ENCODE peak calls at places on chromosome 6, in seven cellular contexts. V is OCI-LY7, B is SJSA1, Q is tibial artery, R is heart right ventricle, E is A549, S is heart left ventricle. I is an unnamed sample.
A peak's percentile ranks its signal among the peaks of the same experiment; 100 is the strongest.

GRCh38 chr6:11366183-11366933 is 133.9 kb upstream of the NEDD9 start:
- DNase-seq in V (no peak), B (no peak), Q (no peak), R (no peak), E (peak; percentile 18), S (no peak), I (no peak)

GRCh38 chr6:39594304-39594703 is 130.9 kb downstream of the KIF6 start:
- DNase-seq in V (no peak), B (no peak), Q (no peak), R (no peak), E (no peak), S (no peak), I (no peak)

GRCh38 chr6:68194846-68195478 is 440.1 kb upstream of the ADGRB3 start:
- DNase-seq in V (no peak), B (no peak), Q (no peak), R (no peak), E (no peak), S (no peak), I (no peak)

GRCh38 chr6:14280006-14280510 is 162.5 kb downstream of the CD83 start:
- DNase-seq in V (no peak), B (no peak), Q (no peak), R (no peak), E (no peak), S (no peak), I (no peak)

GRCh38 chr6:36555750-36556252 is 8.5 kb upstream of the STK38 start:
- DNase-seq in V (no peak), B (no peak), Q (no peak), R (no peak), E (no peak), S (no peak), I (no peak)

GRCh38 chr6:66849843-66850242 is 1142.8 kb upstream of the EYS start:
- DNase-seq in V (no peak), B (no peak), Q (no peak), R (no peak), E (no peak), S (no peak), I (no peak)

GRCh38 chr6:78746457-78746856 is 120.9 kb upstream of the IRAK1BP1 start:
- DNase-seq in V (no peak), B (no peak), Q (no peak), R (no peak), E (no peak), S (no peak), I (no peak)

GRCh38 chr6:74946961-74947360 is 258.9 kb downstream of the COL12A1 start:
- DNase-seq in V (no peak), B (peak; percentile 31), Q (no peak), R (no peak), E (no peak), S (no peak), I (no peak)

GRCh38 chr6:149750136-149750609 is 632 bp downstream of the PCMT1 start:
- DNase-seq in V (peak; percentile 83), B (no peak), Q (peak; percentile 74), R (peak; percentile 26), E (peak; percentile 70), S (peak; percentile 55), I (peak; percentile 31)

GRCh38 chr6:29813809-29814208 is 13.8 kb upstream of the HLA-G start:
- DNase-seq in V (no peak), B (no peak), Q (no peak), R (no peak), E (peak; percentile 20), S (no peak), I (no peak)

GRCh38 chr6:98335594-98335993 is 498.8 kb upstream of the POU3F2 start:
- DNase-seq in V (no peak), B (no peak), Q (no peak), R (no peak), E (no peak), S (no peak), I (no peak)

GRCh38 chr6:39357998-39358686 is 35.6 kb upstream of the KCNK16 start:
- DNase-seq in V (no peak), B (no peak), Q (no peak), R (peak; percentile 50), E (no peak), S (no peak), I (no peak)

GRCh38 chr6:8084586-8084985 is 17.8 kb downstream of the EEF1E1 start:
- DNase-seq in V (no peak), B (no peak), Q (no peak), R (no peak), E (no peak), S (no peak), I (no peak)

GRCh38 chr6:20483902-20484497 is 50.3 kb upstream of the CDKAL1 start:
- DNase-seq in V (no peak), B (no peak), Q (no peak), R (no peak), E (no peak), S (no peak), I (no peak)

GRCh38 chr6:4947716-4948115 is 56.1 kb downstream of the RPP40 start:
- DNase-seq in V (no peak), B (no peak), Q (no peak), R (no peak), E (no peak), S (no peak), I (no peak)

GRCh38 chr6:140388815-140389214 is 1014.4 kb upstream of the CITED2 start:
- DNase-seq in V (no peak), B (no peak), Q (no peak), R (no peak), E (no peak), S (no peak), I (no peak)

GRCh38 chr6:41936073-41936837 is 5.4 kb downstream of the CCND3 start:
- DNase-seq in V (peak; percentile 81), B (peak; percentile 65), Q (peak; percentile 71), R (peak; percentile 81), E (peak; percentile 84), S (peak; percentile 71), I (peak; percentile 46)

GRCh38 chr6:134814076-134814709 is 135.7 kb downstream of the ALDH8A1 start:
- DNase-seq in V (no peak), B (peak; percentile 60), Q (no peak), R (no peak), E (peak; percentile 19), S (no peak), I (no peak)

GRCh38 chr6:90008908-90009501 is 114.7 kb downstream of the GJA10 start:
- DNase-seq in V (no peak), B (peak; percentile 81), Q (no peak), R (no peak), E (no peak), S (no peak), I (no peak)

GRCh38 chr6:41577865-41578713 is 31.9 kb downstream of the FOXP4 start:
- DNase-seq in V (no peak), B (peak; percentile 69), Q (no peak), R (no peak), E (no peak), S (no peak), I (no peak)

GRCh38 chr6:135159531-135159930 is 21.6 kb upstream of the MYB start:
- DNase-seq in V (peak; percentile 25), B (no peak), Q (no peak), R (no peak), E (no peak), S (no peak), I (no peak)

DNA sequence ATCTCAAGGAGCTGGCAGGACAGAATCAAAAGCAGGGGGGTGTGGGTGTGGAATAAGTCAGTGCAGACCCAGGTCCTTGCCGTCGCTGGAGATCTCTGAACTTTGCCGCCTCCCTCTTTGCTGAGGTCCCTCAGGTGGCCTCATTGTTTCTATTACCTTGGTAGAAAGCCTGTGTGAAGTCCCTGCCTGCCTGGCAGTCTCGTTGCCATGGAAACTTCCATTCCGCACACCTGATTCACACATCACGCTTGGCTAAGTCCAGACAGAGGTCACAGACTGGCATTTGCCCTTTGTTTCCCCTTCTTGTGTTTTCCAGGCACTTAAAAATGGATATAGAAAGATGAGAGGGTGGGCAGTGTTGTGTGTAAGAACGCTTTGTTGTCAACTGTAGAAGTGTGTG is 260.6 kb downstream of the PRL start:
- DNase-seq in V (peak; percentile 45), B (no peak), Q (no peak), R (no peak), E (peak; percentile 82), S (no peak), I (no peak)
- H3K9me3 ChIP-seq in V (no peaks in the 10 kb centered on the region), B (no peaks in the 10 kb centered on the region), Q (no peaks in the 10 kb centered on the region), R (peaks cover 3% of the 10 kb centered on the region), E (peaks cover 11% of the 10 kb centered on the region), S (peaks cover 15% of the 10 kb centered on the region), I (no peaks in the 10 kb centered on the region)

DNA sequence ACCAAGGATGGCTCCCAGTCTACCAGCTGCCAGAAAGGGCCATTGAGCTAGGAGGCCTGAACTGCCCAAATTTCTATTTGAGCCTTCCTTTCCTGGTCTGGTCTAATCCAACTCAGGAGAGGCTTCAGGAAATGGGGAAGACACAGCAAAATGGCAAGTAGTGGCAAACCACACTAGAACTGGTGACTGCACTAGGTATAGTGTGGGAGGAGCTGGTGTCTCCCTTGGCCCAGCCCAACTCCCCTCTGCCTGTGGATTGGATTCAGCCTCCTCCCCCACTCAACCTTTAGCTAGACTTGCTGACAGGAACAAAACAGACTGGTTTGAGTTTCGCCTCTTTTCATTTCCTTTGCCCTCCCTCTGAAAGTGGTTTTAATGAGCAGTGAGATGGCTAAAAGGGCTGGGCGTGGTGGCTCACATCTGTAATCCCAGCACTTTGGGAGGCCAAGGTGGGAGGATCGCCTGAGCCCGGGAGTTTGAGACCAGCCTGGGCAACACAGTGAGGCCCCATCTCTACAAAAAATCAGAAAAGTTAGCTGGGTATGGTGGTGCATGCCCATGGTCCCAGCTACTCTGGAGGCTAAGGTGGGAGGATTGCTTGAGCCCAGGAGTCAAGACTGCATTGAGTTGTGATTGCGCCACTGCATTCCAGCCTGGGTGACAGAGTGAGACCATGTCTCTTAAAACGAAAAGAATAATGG is 17.5 kb downstream of the MRPS18A start:
- DNase-seq in V (no peak), B (no peak), Q (no peak), R (no peak), E (no peak), S (no peak), I (peak; percentile 34)
- H3K4me3 ChIP-seq in V (no peak overlapping the region), B (no peak overlapping the region), Q (no peak overlapping the region), R (no peak overlapping the region), E (no peak overlapping the region), S (no peak overlapping the region), I (no peak overlapping the region)

GRCh38 chr6:2324166-2324953 is 79.0 kb upstream of the GMDS start:
- DNase-seq in V (no peak), B (no peak), Q (no peak), R (no peak), E (no peak), S (no peak), I (no peak)
- H3K9me3 ChIP-seq in V (peaks cover 7% of the 10 kb centered on the region), B (peaks cover 2% of the 10 kb centered on the region), Q (no peaks in the 10 kb centered on the region), R (peaks cover 33% of the 10 kb centered on the region), E (peaks cover 4% of the 10 kb centered on the region), S (peaks cover 69% of the 10 kb centered on the region), I (peaks cover 50% of the 10 kb centered on the region)

GRCh38 chr6:73724389-73724788 is 28.4 kb downstream of the CD109 start:
- DNase-seq in V (no peak), B (no peak), Q (no peak), R (no peak), E (no peak), S (no peak), I (no peak)

GRCh38 chr6:73732845-73733675 is 37.1 kb downstream of the CD109 start:
- DNase-seq in V (peak; percentile 70), B (peak; percentile 53), Q (peak; percentile 77), R (peak; percentile 70), E (peak; percentile 66), S (peak; percentile 67), I (peak; percentile 69)

GRCh38 chr6:73727114-73727513 is 31.1 kb downstream of the CD109 start:
- DNase-seq in V (no peak), B (no peak), Q (no peak), R (no peak), E (no peak), S (no peak), I (no peak)

GRCh38 chr6:73731285-73731684 is 35.3 kb downstream of the CD109 start:
- DNase-seq in V (no peak), B (no peak), Q (no peak), R (no peak), E (no peak), S (no peak), I (no peak)

GRCh38 chr6:73728548-73729205 is 32.7 kb downstream of the CD109 start:
- DNase-seq in V (no peak), B (no peak), Q (no peak), R (no peak), E (no peak), S (no peak), I (no peak)
- H3K4me3 ChIP-seq in V (no peak overlapping the region), B (no peak overlapping the region), Q (no peak overlapping the region), R (no peak overlapping the region), E (no peak overlapping the region), S (no peak overlapping the region), I (no peak overlapping the region)

I was measured in uterus.